ENCODE peak calls at places on chromosomes 13 and 19, in eight cellular contexts. G, U, C, N, A, O, T and I are unnamed samples.

GRCh38 chr13:75633285-75633684 is 2.8 kb upstream of the LMO7 start:
- DNase-seq in G (peak; percentile 85), U (peak; percentile 97), C (no peak), N (no peak), A (peak; percentile 50), O (no peak), T (no peak), I (no peak)

GRCh38 chr13:104014803-104015645 is 948.8 kb upstream of the SLC10A2 start:
- DNase-seq in G (peak; percentile 85), U (peak; percentile 39), C (no peak), N (no peak), A (peak; percentile 24), O (no peak), T (no peak), I (no peak)

GRCh38 chr13:84651288-84651687 is 769.0 kb upstream of the SLITRK1 start:
- DNase-seq in G (peak; percentile 91), U (peak; percentile 85), C (peak; percentile 24), N (no peak), A (peak; percentile 81), O (peak; percentile 64), T (no peak), I (no peak)

GRCh38 chr19:41116261-41116660 is 2.0 kb downstream of the CYP2F1 start:
- DNase-seq in G (no peak), U (no peak), C (no peak), N (no peak), A (no peak), O (no peak), T (no peak), I (no peak)

GRCh38 chr19:991174-991931 is 7.2 kb downstream of the WDR18 start:
- DNase-seq in G (peak; percentile 22), U (peak; percentile 46), C (no peak), N (no peak), A (no peak), O (peak; percentile 57), T (peak; percentile 89), I (no peak)

GRCh38 chr19:35935911-35936737 is at the start of gene LRFN3:
- DNase-seq in G (peak; percentile 46), U (peak; percentile 66), C (peak; percentile 67), N (peak; percentile 89), A (peak; percentile 63), O (peak; percentile 77), T (peak; percentile 62), I (no peak)

GRCh38 chr13:97810152-97810551 is 143.3 kb upstream of the IPO5 start:
- DNase-seq in G (peak; percentile 7), U (peak; percentile 14), C (no peak), N (no peak), A (no peak), O (no peak), T (no peak), I (no peak)

GRCh38 chr19:49057636-49058234 is at the start of gene CGB7:
- DNase-seq in G (peak; percentile 29), U (peak; percentile 35), C (peak; percentile 76), N (no peak), A (peak; percentile 69), O (peak; percentile 78), T (peak; percentile 60), I (no peak)

GRCh38 chr19:10642473-10642872 is 11.7 kb upstream of the ILF3 start:
- DNase-seq in G (no peak), U (no peak), C (no peak), N (no peak), A (no peak), O (no peak), T (no peak), I (no peak)

GRCh38 chr19:31164666-31165265 is 184.5 kb downstream of the TSHZ3 start:
- DNase-seq in G (no peak), U (no peak), C (no peak), N (no peak), A (no peak), O (no peak), T (no peak), I (no peak)

GRCh38 chr13:31485183-31485582 is 254.1 kb upstream of the RXFP2 start:
- DNase-seq in G (peak; percentile 68), U (no peak), C (no peak), N (no peak), A (no peak), O (no peak), T (no peak), I (no peak)

GRCh38 chr19:29495971-29496441 is 29.8 kb upstream of the VSTM2B start:
- DNase-seq in G (no peak), U (no peak), C (no peak), N (peak; percentile 24), A (no peak), O (no peak), T (no peak), I (no peak)

GRCh38 chr13:40192516-40193257 is 473.8 kb downstream of the FOXO1 start:
- DNase-seq in G (no peak), U (no peak), C (no peak), N (no peak), A (no peak), O (peak; percentile 38), T (no peak), I (peak; percentile 71)

GRCh38 chr13:40190656-40191100 is 475.8 kb downstream of the FOXO1 start:
- DNase-seq in G (peak; percentile 84), U (peak; percentile 12), C (no peak), N (peak; percentile 80), A (peak; percentile 93), O (peak; percentile 65), T (no peak), I (peak; percentile 37)

GRCh38 chr13:40189885-40190655 is 476.4 kb downstream of the FOXO1 start:
- DNase-seq in G (no peak), U (no peak), C (no peak), N (peak; percentile 83), A (peak; percentile 11), O (no peak), T (no peak), I (no peak)

GRCh38 chr13:40189426-40189825 is 477.0 kb downstream of the FOXO1 start:
- DNase-seq in G (no peak), U (no peak), C (no peak), N (no peak), A (no peak), O (no peak), T (no peak), I (no peak)

GRCh38 chr13:40191186-40191980 is 475.1 kb downstream of the FOXO1 start:
- DNase-seq in G (peak; percentile 39), U (no peak), C (no peak), N (no peak), A (no peak), O (no peak), T (no peak), I (peak; percentile 71)
- H3K4me3 ChIP-seq in G (no peak overlapping the region), U (no peak overlapping the region), C (no peak overlapping the region), N (no peak overlapping the region), A (no peak overlapping the region), O (no peak overlapping the region), T (no peak overlapping the region), I (no peak overlapping the region)

GRCh38 chr19:13803038-13803437 is 7.8 kb downstream of the ZSWIM4 start:
- DNase-seq in G (no peak), U (no peak), C (no peak), N (no peak), A (no peak), O (no peak), T (no peak), I (no peak)

GRCh38 chr19:13807421-13808021 is 12.3 kb downstream of the ZSWIM4 start:
- DNase-seq in G (no peak), U (no peak), C (no peak), N (no peak), A (no peak), O (no peak), T (no peak), I (no peak)

GRCh38 chr19:13808856-13809255 is 13.6 kb downstream of the ZSWIM4 start:
- DNase-seq in G (no peak), U (no peak), C (no peak), N (no peak), A (no peak), O (no peak), T (no peak), I (no peak)

GRCh38 chr19:13806728-13807127 is 11.5 kb downstream of the ZSWIM4 start:
- DNase-seq in G (no peak), U (no peak), C (no peak), N (no peak), A (no peak), O (no peak), T (no peak), I (no peak)

GRCh38 chr19:13804830-13805683 is 9.8 kb downstream of the ZSWIM4 start:
- DNase-seq in G (no peak), U (no peak), C (no peak), N (no peak), A (no peak), O (no peak), T (no peak), I (no peak)
- TF ChIP-seq CTCF in G (peak; percentile 41), U (peak; percentile 15), C (peak; percentile 33), N (peak; percentile 47), A (no peak), O (peak; percentile 52), T (peak; percentile 61), I (peak; percentile 36)

GRCh38 chr13:47413112-47413511 is 516.3 kb upstream of the HTR2A start:
- DNase-seq in G (no peak), U (peak; percentile 34), C (no peak), N (no peak), A (no peak), O (no peak), T (no peak), I (no peak)

GRCh38 chr13:47409778-47410177 is 512.9 kb upstream of the HTR2A start:
- DNase-seq in G (no peak), U (no peak), C (no peak), N (no peak), A (no peak), O (no peak), T (no peak), I (no peak)

GRCh38 chr13:47408546-47409319 is 511.9 kb upstream of the HTR2A start:
- DNase-seq in G (no peak), U (no peak), C (no peak), N (no peak), A (no peak), O (no peak), T (no peak), I (no peak)
- H3K27ac ChIP-seq in G (no peak overlapping the region), U (no peak overlapping the region), C (no peak overlapping the region), N (no peak overlapping the region), A (no peak overlapping the region), O (no peak overlapping the region), T (no peak overlapping the region), I (no peak overlapping the region)

GRCh38 chr19:15323496-15324235 is 8.7 kb downstream of the BRD4 start:
- DNase-seq in G (no peak), U (peak; percentile 53), C (peak; percentile 38), N (no peak), A (peak; percentile 77), O (peak; percentile 68), T (no peak), I (no peak)
- H3K4me3 ChIP-seq in G (no peak overlapping the region), U (no peak overlapping the region), C (no peak overlapping the region), N (no peak overlapping the region), A (no peak overlapping the region), O (no peak overlapping the region), T (no peak overlapping the region), I (no peak overlapping the region)

GRCh38 chr13:88887045-88887662 is 1216.0 kb downstream of the SLITRK5 start:
- DNase-seq in G (no peak), U (no peak), C (no peak), N (no peak), A (no peak), O (no peak), T (no peak), I (no peak)
- TF ChIP-seq CTCF in G (no peak), U (no peak), C (no peak), N (no peak), A (no peak), O (no peak), T (no peak), I (no peak)